ENCODE peak calls at places on chromosomes 11 and 22, in seven cellular contexts. I is stomach; W is stimulated activated CD4-positive, alpha-beta T cell treated with anti-CD3 and anti-CD28 coated beads, Interleukin-12 subunit alpha, Interleukin-12 subunit beta, amount 100 ng/mL, for 4 hours; O is NCI-H1930; C is NCI-H187; P is activated T-cell treated with anti-CD3 and anti-CD28 coated beads, Interleukin-2, amount 50 U/mL, for 4 hours; D is type B pancreatic cell. X is an unnamed sample.

GRCh38 chr11:115134886-115135285 is 369.3 kb downstream of the CADM1 start:
- DNase-seq in I (no peak), W (no peak), O (no peak), C (peak; percentile 42), P (no peak), D (no peak), X (no peak)

GRCh38 chr11:129364143-129364654 is 11.4 kb upstream of the BARX2 start:
- DNase-seq in I (peak; percentile 91), W (peak; percentile 69), O (peak; percentile 85), C (peak; percentile 42), P (peak; percentile 66), D (peak; percentile 91), X (peak; percentile 80)

GRCh38 chr11:1542267-1542666 is 29.8 kb downstream of the DUSP8 start:
- DNase-seq in I (no peak), W (no peak), O (no peak), C (peak; percentile 26), P (no peak), D (no peak), X (no peak)

GRCh38 chr11:95925011-95925410 is 1.1 kb upstream of the MTMR2 start:
- DNase-seq in I (no peak), W (no peak), O (no peak), C (no peak), P (no peak), D (no peak), X (no peak)

GRCh38 chr11:94581926-94582325 is 14.8 kb downstream of the PIWIL4 start:
- DNase-seq in I (no peak), W (no peak), O (no peak), C (no peak), P (no peak), D (no peak), X (no peak)

GRCh38 chr11:8729837-8730696 is 47.5 kb downstream of the RPL27A start:
- DNase-seq in I (no peak), W (no peak), O (no peak), C (no peak), P (no peak), D (no peak), X (no peak)

GRCh38 chr11:469684-470667 is 19.9 kb downstream of the PTDSS2 start:
- DNase-seq in I (peak; percentile 63), W (no peak), O (no peak), C (no peak), P (no peak), D (no peak), X (no peak)

GRCh38 chr11:46338988-46339666 is 8.1 kb upstream of the DGKZ start:
- DNase-seq in I (no peak), W (no peak), O (no peak), C (no peak), P (no peak), D (no peak), X (no peak)

GRCh38 chr11:10696797-10697620 is 3.5 kb upstream of the IRAG1 start:
- DNase-seq in I (no peak), W (no peak), O (no peak), C (no peak), P (no peak), D (no peak), X (no peak)

GRCh38 chr11:93570759-93571413 is 27.7 kb upstream of the SMCO4 start:
- DNase-seq in I (no peak), W (no peak), O (no peak), C (no peak), P (no peak), D (no peak), X (no peak)

GRCh38 chr11:1532606-1533341 is 39.3 kb downstream of the DUSP8 start:
- DNase-seq in I (no peak), W (no peak), O (no peak), C (no peak), P (no peak), D (no peak), X (no peak)

GRCh38 chr11:3162410-3163240 is 2.5 kb downstream of the OSBPL5 start:
- DNase-seq in I (no peak), W (no peak), O (no peak), C (no peak), P (peak; percentile 2), D (no peak), X (no peak)

GRCh38 chr11:126048198-126048597 is 14.5 kb downstream of the CDON start:
- DNase-seq in I (no peak), W (no peak), O (no peak), C (no peak), P (no peak), D (no peak), X (no peak)

GRCh38 chr11:115921986-115922385 is 417.8 kb upstream of the CADM1 start:
- DNase-seq in I (no peak), W (no peak), O (no peak), C (no peak), P (no peak), D (no peak), X (no peak)

GRCh38 chr11:63602296-63602695 is 11.9 kb downstream of the PLAAT3 start:
- DNase-seq in I (no peak), W (no peak), O (no peak), C (no peak), P (no peak), D (no peak), X (no peak)

GRCh38 chr11:62652156-62653006 is 721 bp downstream of the INTS5 start:
- DNase-seq in I (no peak), W (no peak), O (no peak), C (no peak), P (no peak), D (no peak), X (no peak)

GRCh38 chr11:86949995-86950993 is 4.9 kb downstream of the FZD4 start:
- DNase-seq in I (no peak), W (no peak), O (no peak), C (no peak), P (no peak), D (no peak), X (no peak)

GRCh38 chr11:57641426-57641825 is 8.3 kb downstream of the YPEL4 start:
- DNase-seq in I (no peak), W (no peak), O (peak; percentile 20), C (no peak), P (no peak), D (no peak), X (no peak)

GRCh38 chr22:44539467-44540063 is 41.5 kb upstream of the RTL6 start:
- DNase-seq in I (no peak), W (no peak), O (no peak), C (no peak), P (no peak), D (no peak), X (no peak)

GRCh38 chr11:44574620-44575287 is 9.3 kb downstream of the CD82 start:
- DNase-seq in I (peak; percentile 53), W (no peak), O (no peak), C (no peak), P (peak; percentile 35), D (no peak), X (no peak)

GRCh38 chr11:78666675-78667129 is 92.0 kb upstream of the NARS2 start:
- DNase-seq in I (no peak), W (no peak), O (no peak), C (no peak), P (no peak), D (no peak), X (no peak)

GRCh38 chr22:49603016-49603415 is 224.7 kb downstream of the BRD1 start:
- DNase-seq in I (no peak), W (no peak), O (no peak), C (no peak), P (no peak), D (no peak), X (no peak)

GRCh38 chr11:21625982-21626381 is 566.9 kb upstream of the ANO5 start:
- DNase-seq in I (no peak), W (no peak), O (no peak), C (no peak), P (no peak), D (no peak), X (no peak)

GRCh38 chr11:16879690-16880089 is 134.5 kb downstream of the PLEKHA7 start:
- DNase-seq in I (no peak), W (no peak), O (no peak), C (no peak), P (no peak), D (no peak), X (no peak)

GRCh38 chr22:11616811-11617210 is 3911.2 kb upstream of the OR11H1 start:
- DNase-seq in I (no peak), W (no peak), O (no peak), C (no peak), P (no peak), D (no peak), X (no peak)

GRCh38 chr11:2768471-2769408 is 68.9 kb upstream of the KCNQ1OT1 start:
- DNase-seq in I (peak; percentile 17), W (no peak), O (no peak), C (no peak), P (peak; percentile 5), D (peak; percentile 61), X (peak; percentile 36)

GRCh38 chr11:75320046-75320618 is 31.3 kb downstream of the ARRB1 start:
- DNase-seq in I (no peak), W (no peak), O (no peak), C (no peak), P (no peak), D (no peak), X (no peak)

GRCh38 chr11:101909087-101909486 is 5.7 kb upstream of the CEP126 start:
- DNase-seq in I (no peak), W (no peak), O (no peak), C (no peak), P (no peak), D (no peak), X (no peak)

GRCh38 chr11:80595011-80595410 is 1154.2 kb upstream of the TENM4 start:
- DNase-seq in I (no peak), W (no peak), O (no peak), C (no peak), P (no peak), D (no peak), X (no peak)

GRCh38 chr11:35583126-35583525 is 35.1 kb upstream of the FJX1 start:
- DNase-seq in I (no peak), W (no peak), O (no peak), C (no peak), P (no peak), D (no peak), X (no peak)

GRCh38 chr11:117482881-117483280 is 155.2 kb downstream of the CEP164 start:
- DNase-seq in I (no peak), W (no peak), O (no peak), C (no peak), P (no peak), D (no peak), X (no peak)

GRCh38 chr11:88308576-88308975 is 29.0 kb downstream of the CTSC start:
- DNase-seq in I (no peak), W (no peak), O (no peak), C (no peak), P (no peak), D (no peak), X (no peak)

GRCh38 chr22:24319451-24319850 is 48.8 kb downstream of the SPECC1L start:
- DNase-seq in I (no peak), W (no peak), O (no peak), C (no peak), P (no peak), D (no peak), X (no peak)

GRCh38 chr11:10824888-10825287 is 16.2 kb upstream of the EIF4G2 start:
- DNase-seq in I (no peak), W (no peak), O (no peak), C (no peak), P (no peak), D (no peak), X (no peak)

GRCh38 chr22:44701824-44702478 is at the start of gene PRR5:
- DNase-seq in I (peak; percentile 87), W (peak; percentile 71), O (peak; percentile 74), C (no peak), P (peak; percentile 69), D (peak; percentile 84), X (peak; percentile 79)

X was measured in activated naive CD8-positive, alpha-beta T cell treated with anti-CD3 and anti-CD28 coated beads, Interleukin-2, amount 50 U/mL, for 24 hours.